ENCODE peak calls at places on chromosome 13, in ten cellular contexts. I is GM23338, U is stomach, T is sigmoid colon, D is H1, F is SK-N-SH, Y is HCT116, R is transverse colon, Q is endothelial cell of umbilical vein, H is HepG2. G is an unnamed sample.

GRCh38 chr13:42986176-42986574 is 5.9 kb downstream of the EPSTI1 start:
- DNase-seq in Q (no peak), U (no peak), Y (no peak), I (no peak), H (no peak), T (no peak), D (no peak), R (no peak), F (no peak), G (no peak)

GRCh38 chr13:44243198-44243852 is 130.3 kb upstream of the SERP2 start:
- DNase-seq in I (peak), D (peak), T (no peak), Y (peak), U (peak), R (peak), F (peak), H (peak), Q (peak), G (no peak)

GRCh38 chr13:50006426-50007135 is 8.7 kb upstream of the KCNRG start:
- DNase-seq in Y (no peak), H (no peak), F (no peak), U (no peak), I (no peak), T (no peak), D (no peak), R (peak), Q (peak), G (no peak)

GRCh38 chr13:26529441-26529840 is 28.0 kb upstream of the WASF3 start:
- DNase-seq in F (no peak), I (peak), Q (peak), T (no peak), H (peak), R (peak), D (peak), Y (no peak), U (peak), G (no peak)

GRCh38 chr13:76886292-76887061 is at the start of gene KCTD12:
- DNase-seq in Q (peak), T (peak), D (no peak), R (peak), I (peak), Y (peak), U (peak), F (peak), H (no peak), G (peak)

GRCh38 chr13:29556742-29557141 is 38.7 kb downstream of the SLC7A1 start:
- DNase-seq in I (no peak), U (no peak), R (no peak), Y (no peak), T (no peak), Q (no peak), D (no peak), F (no peak), H (no peak), G (no peak)

GRCh38 chr13:110108348-110109139 is 198.4 kb downstream of the COL4A1 start:
- DNase-seq in R (peak), F (peak), Y (peak), Q (peak), I (peak), D (no peak), T (peak), U (peak), H (peak), G (peak)

GRCh38 chr13:36819811-36820140 is 754 bp downstream of the RFXAP start:
- DNase-seq in U (no peak), D (no peak), Y (no peak), Q (no peak), H (no peak), R (no peak), F (no peak), T (no peak), I (peak), G (no peak)

GRCh38 chr13:28819748-28820098 is 416 bp upstream of the MTUS2 start:
- DNase-seq in U (peak), D (peak), Q (peak), R (peak), H (peak), I (peak), T (no peak), Y (no peak), F (peak), G (no peak)

GRCh38 chr13:100673831-100674362 is 698 bp downstream of the TMTC4 start:
- DNase-seq in I (peak), H (peak), Q (peak), Y (peak), F (no peak), D (no peak), U (peak), R (peak), T (peak), G (no peak)

GRCh38 chr13:43269037-43269476 is 245.7 kb downstream of the DNAJC15 start:
- DNase-seq in U (peak), R (peak), D (no peak), Q (peak), I (no peak), Y (no peak), F (no peak), T (peak), H (peak), G (no peak)

GRCh38 chr13:49935171-49936084 is 712 bp downstream of the SPRYD7 start:
- DNase-seq in F (no peak), Q (peak), Y (peak), T (peak), R (peak), I (peak), H (peak), D (no peak), U (peak), G (no peak)

GRCh38 chr13:106534844-106535551 is 464 bp downstream of the EFNB2 start:
- DNase-seq in T (peak), I (peak), Q (peak), H (no peak), F (no peak), U (peak), D (peak), R (no peak), Y (no peak), G (peak)

GRCh38 chr13:20714563-20715339 is 11.3 kb downstream of the IL17D start:
- DNase-seq in R (no peak), Y (no peak), F (no peak), T (peak), Q (peak), H (no peak), U (no peak), D (no peak), I (no peak), G (peak)

GRCh38 chr13:33677215-33677614 is 140.7 kb upstream of the RFC3 start:
- DNase-seq in Q (no peak), D (no peak), H (no peak), F (no peak), R (no peak), U (no peak), T (no peak), I (no peak), Y (no peak), G (no peak)

GRCh38 chr13:41696163-41697003 is 239.0 kb downstream of the RGCC start:
- DNase-seq in T (no peak), D (no peak), I (peak), Q (peak), H (peak), U (no peak), F (no peak), R (no peak), Y (peak), G (no peak)

GRCh38 chr13:73001971-73002370 is 56.8 kb upstream of the KLF5 start:
- DNase-seq in U (no peak), D (no peak), H (no peak), F (no peak), Q (no peak), T (no peak), R (no peak), I (no peak), Y (no peak), G (no peak)

GRCh38 chr13:98892821-98893220 is 85.0 kb downstream of the DOCK9 start:
- DNase-seq in Y (no peak), F (no peak), U (no peak), T (no peak), R (no peak), I (peak), Q (peak), D (no peak), H (no peak), G (no peak)

GRCh38 chr13:110403315-110403714 is 96.2 kb downstream of the COL4A2 start:
- DNase-seq in Y (no peak), T (no peak), H (no peak), F (no peak), U (no peak), I (no peak), D (no peak), Q (no peak), R (no peak), G (no peak)

GRCh38 chr13:101019126-101019525 is 344.5 kb upstream of the TMTC4 start:
- DNase-seq in T (no peak), Y (no peak), H (no peak), R (no peak), U (no peak), D (no peak), F (no peak), Q (no peak), I (no peak), G (no peak)

GRCh38 chr13:37058801-37059135 is 720 bp downstream of the SUPT20H start:
- DNase-seq in Y (no peak), U (no peak), F (peak), R (no peak), I (peak), T (no peak), Q (no peak), H (no peak), D (no peak), G (no peak)

GRCh38 chr13:85141425-85141824 is 657.8 kb downstream of the SLITRK6 start:
- DNase-seq in F (no peak), Q (no peak), T (no peak), I (peak), R (no peak), H (no peak), Y (no peak), D (no peak), U (no peak), G (no peak)

GRCh38 chr13:110546933-110547332 is 14.6 kb downstream of the RAB20 start:
- DNase-seq in D (no peak), Y (peak), Q (peak), H (peak), R (peak), F (no peak), I (no peak), T (peak), U (peak), G (no peak)

GRCh38 chr13:33195693-33196464 is 89.7 kb downstream of the STARD13 start:
- DNase-seq in H (no peak), R (no peak), Q (no peak), F (no peak), T (no peak), U (no peak), Y (no peak), D (no peak), I (no peak), G (no peak)

GRCh38 chr13:39350461-39350881 is 252.5 kb downstream of the LHFPL6 start:
- DNase-seq in F (no peak), U (no peak), R (no peak), Y (no peak), I (peak), Q (peak), T (no peak), H (no peak), D (no peak), G (no peak)

GRCh38 chr13:71249031-71249430 is 618.0 kb downstream of the DACH1 start:
- DNase-seq in U (no peak), F (no peak), I (no peak), T (no peak), R (no peak), Q (peak), D (no peak), H (no peak), Y (no peak), G (no peak)

GRCh38 chr13:46575843-46576242 is 22.9 kb downstream of the LRCH1 start:
- DNase-seq in D (no peak), U (no peak), F (no peak), Y (no peak), T (no peak), R (no peak), H (no peak), I (no peak), Q (no peak), G (no peak)

GRCh38 chr13:111241862-111242261 is 78.6 kb upstream of the TEX29 start:
- DNase-seq in I (no peak), R (no peak), Y (no peak), H (no peak), F (no peak), U (no peak), T (no peak), D (no peak), Q (no peak), G (no peak)

DNA sequence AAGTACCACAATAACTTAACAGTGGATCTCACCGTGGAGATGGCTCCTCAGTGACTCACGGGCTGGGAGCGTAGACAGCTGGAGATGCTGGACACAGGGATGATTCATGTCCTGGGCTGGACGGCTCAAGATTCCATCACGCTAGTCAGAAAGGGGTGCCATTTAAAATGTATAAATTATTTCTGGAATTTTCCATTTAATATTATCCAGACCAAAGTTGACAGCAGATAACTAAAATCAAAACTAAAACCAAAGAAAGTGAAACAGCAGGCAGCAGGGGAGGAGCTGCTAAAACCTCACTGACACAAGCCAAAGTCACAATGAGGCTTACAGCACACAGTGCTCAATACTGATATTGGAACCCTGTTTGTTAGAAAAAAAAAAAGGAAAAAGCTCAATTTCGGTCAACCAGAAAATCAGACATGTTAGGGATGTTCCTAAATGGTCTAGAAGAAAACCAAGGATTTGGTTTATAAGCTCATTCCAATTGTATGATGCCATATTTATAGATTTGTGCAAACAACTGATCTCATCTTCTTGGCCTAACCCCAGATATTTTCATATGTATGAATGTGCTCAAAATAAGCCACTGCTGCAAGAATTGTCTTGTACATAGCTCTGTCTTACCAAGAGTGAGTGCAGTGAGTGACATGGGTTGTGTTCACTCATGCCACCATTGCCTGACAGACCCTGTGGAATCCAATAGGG is 111.8 kb downstream of the SACS start:
- DNase-seq in T (peak), Q (peak), D (no peak), F (no peak), H (peak), Y (peak), U (no peak), I (no peak), R (peak), G (no peak)
- H3K4me3 ChIP-seq in T (peak), Q (no peak), D (no peak), F (peak), H (no peak), Y (no peak), U (peak), I (no peak), R (peak), G (no peak)

DNA sequence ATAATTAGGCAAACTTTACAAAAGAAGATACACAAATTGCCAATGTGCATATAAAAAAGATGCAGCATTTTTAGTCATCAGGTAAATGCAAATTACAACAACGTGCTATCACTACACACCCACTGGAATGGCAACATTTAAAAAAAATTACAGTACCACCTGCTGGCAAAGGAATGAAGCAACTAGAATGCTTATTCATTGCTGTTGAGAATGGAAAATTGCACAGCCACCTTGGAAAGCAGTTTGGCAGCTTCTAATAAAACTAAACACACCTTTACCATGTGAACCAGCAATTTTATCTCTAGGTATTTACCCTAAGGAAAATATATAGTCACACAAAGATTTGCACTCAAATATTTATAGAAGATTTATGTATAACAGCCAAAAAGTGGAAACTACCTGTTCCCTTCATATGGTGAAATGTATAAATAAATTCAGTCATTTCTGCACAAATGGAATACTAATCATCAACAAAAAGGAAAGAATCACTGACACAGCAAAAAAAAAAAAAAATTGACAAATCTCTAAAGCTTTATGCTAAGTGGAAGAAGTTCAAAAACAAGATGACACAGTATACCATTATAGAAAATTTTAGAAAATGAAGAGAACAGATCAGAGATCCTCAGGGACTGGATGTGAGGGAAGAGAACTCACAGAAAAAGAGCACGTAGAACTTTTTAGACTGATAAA is 30.3 kb downstream of the OXGR1 start:
- DNase-seq in T (no peak), F (no peak), D (no peak), Y (no peak), Q (no peak), H (no peak), I (no peak), U (no peak), R (no peak), G (no peak)
- TF ChIP-seq CTCF in T (no peak), F (no peak), D (no peak), Y (peak), Q (no peak), H (no peak), I (no peak), U (no peak), R (peak), G (no peak)

GRCh38 chr13:93903909-93904308 is 575.6 kb downstream of the DCT start:
- DNase-seq in I (no peak), U (no peak), R (no peak), H (no peak), D (no peak), Y (no peak), Q (no peak), F (no peak), T (peak), G (no peak)
- TF ChIP-seq POLR2AphosphoS5 in I (no peak), U (no peak), R (no peak), H (no peak), D (no peak), Y (no peak), Q (no peak), F (no peak), T (no peak), G (no peak)

DNA sequence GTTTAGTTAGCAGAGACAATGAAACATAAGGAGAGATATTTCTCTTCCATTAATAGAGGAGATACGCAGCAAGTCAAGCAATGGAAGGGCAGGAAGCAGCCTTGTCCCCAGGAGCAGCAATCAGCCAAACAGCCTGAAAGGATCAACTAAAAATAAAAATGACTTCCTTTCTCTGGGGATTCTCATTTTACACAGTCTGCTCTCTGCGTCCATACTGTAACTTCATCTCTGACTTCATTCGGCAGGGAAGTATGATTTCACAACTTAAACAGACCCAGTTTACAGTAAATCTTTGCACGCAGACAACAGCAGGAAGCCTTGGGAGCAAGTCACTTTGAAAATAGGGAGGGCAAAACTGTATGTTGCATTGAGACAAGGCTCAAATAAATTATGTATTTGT is 826.7 kb downstream of the DIAPH3 start:
- DNase-seq in T (no peak), H (no peak), F (no peak), Q (peak), I (no peak), R (no peak), U (no peak), D (no peak), Y (no peak), G (no peak)
- H3K4me3 ChIP-seq in T (no peak), H (no peak), F (no peak), Q (no peak), I (no peak), R (no peak), U (no peak), D (no peak), Y (no peak), G (no peak)

DNA sequence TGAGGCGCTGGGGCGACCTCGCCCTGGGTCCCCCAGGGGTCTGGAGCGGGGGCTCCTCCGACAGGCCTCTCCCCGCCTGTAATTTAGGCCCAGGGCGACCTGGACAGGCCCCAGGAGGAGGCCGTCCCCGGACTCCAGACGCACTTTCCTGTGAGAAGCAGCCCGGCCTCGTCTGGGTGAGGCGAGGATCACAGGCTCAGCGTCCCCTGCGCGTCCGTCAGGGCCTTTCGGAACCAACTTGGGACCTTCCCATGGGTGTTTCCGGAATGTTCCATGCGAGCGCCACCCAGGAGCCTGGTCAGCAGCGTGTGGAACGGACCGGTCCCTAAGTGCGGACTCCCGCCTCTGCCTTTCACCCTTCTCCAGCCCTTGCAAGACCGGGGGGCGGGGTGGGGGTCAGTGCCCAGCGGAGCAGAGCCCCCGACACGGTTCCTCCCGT is 1.0 kb upstream of the GRTP1 start:
- DNase-seq in H (no peak), Y (no peak), U (no peak), T (peak), D (no peak), F (peak), Q (no peak), R (no peak), I (peak), G (no peak)
- TF ChIP-seq CTCF in H (no peak), Y (no peak), U (no peak), T (no peak), D (no peak), F (no peak), Q (no peak), R (no peak), I (no peak), G (no peak)

GRCh38 chr13:31859546-31859945 is 120.2 kb downstream of the RXFP2 start:
- DNase-seq in Q (no peak), U (no peak), I (no peak), F (no peak), H (no peak), D (no peak), T (no peak), Y (no peak), R (no peak), G (no peak)
- TF ChIP-seq POLR2AphosphoS5 in Q (no peak), U (no peak), I (no peak), F (no peak), H (no peak), D (no peak), T (no peak), Y (no peak), R (no peak), G (no peak)

DNA sequence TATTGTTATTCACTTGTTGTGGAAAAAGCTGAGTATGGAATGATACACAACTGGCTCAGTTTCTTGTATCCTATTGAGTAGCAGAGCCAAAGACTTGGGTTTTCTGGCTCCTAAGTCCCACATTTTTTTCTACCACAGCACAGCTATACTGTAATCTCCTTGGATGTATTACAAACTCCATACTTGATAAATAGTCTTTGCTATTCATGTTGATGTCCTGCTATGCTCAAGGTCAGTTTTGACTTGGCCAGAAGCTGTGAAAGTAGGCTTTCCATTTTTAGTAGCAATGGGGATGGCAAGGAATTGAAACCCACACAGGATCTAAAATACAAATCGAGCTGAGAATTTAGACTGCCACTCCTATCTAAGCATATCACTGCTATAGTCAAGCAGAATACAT is 79.1 kb downstream of the B3GLCT start:
- DNase-seq in I (no peak), U (no peak), R (no peak), D (no peak), T (no peak), H (no peak), Q (no peak), Y (no peak), F (no peak), G (no peak)
- H3K4me3 ChIP-seq in I (no peak), U (no peak), R (no peak), D (no peak), T (no peak), H (no peak), Q (no peak), Y (no peak), F (no peak), G (no peak)